ENCODE peak calls at places on chromosomes 6 and 20, in six cellular contexts. W is neuronal stem cell, B is endothelial cell of umbilical vein, J is GM23248, M is SK-N-SH, U is IMR-90. N is an unnamed sample.

GRCh38 chr6:148166339-148166949 is 176.2 kb upstream of the SASH1 start:
- DNase-seq in W (peak), B (peak), J (peak), M (peak), U (peak), N (peak)

GRCh38 chr20:62313460-62314338 is 10.9 kb downstream of the ADRM1 start:
- DNase-seq in W (no peak), B (no peak), J (no peak), M (no peak), U (no peak), N (no peak)

GRCh38 chr6:90870561-90870960 is 283.7 kb upstream of the MAP3K7 start:
- DNase-seq in W (no peak), B (no peak), J (no peak), M (no peak), U (no peak), N (no peak)

GRCh38 chr6:169986171-169986847 is 234.9 kb downstream of the ERMARD start:
- DNase-seq in W (no peak), B (no peak), J (no peak), M (no peak), U (no peak), N (no peak)

GRCh38 chr20:63132131-63132714 is 83.7 kb downstream of the YTHDF1 start:
- DNase-seq in W (no peak), B (no peak), J (no peak), M (no peak), U (no peak), N (no peak)

GRCh38 chr6:159760602-159761057 is 1.2 kb upstream of the ACAT2 start:
- DNase-seq in W (peak), B (peak), J (peak), M (no peak), U (peak), N (peak)

GRCh38 chr6:43624786-43625288 is 4.2 kb downstream of the GTPBP2 start:
- DNase-seq in W (no peak), B (no peak), J (no peak), M (no peak), U (no peak), N (no peak)

GRCh38 chr20:31781945-31782344 is 37.2 kb upstream of the MYLK2 start:
- DNase-seq in W (no peak), B (no peak), J (no peak), M (no peak), U (peak), N (no peak)

GRCh38 chr6:43916924-43917877 is 147.2 kb downstream of the VEGFA start:
- DNase-seq in W (no peak), B (no peak), J (peak), M (no peak), U (peak), N (no peak)

GRCh38 chr6:43746613-43747101 is 23.4 kb upstream of the VEGFA start:
- DNase-seq in W (no peak), B (no peak), J (no peak), M (peak), U (no peak), N (no peak)

GRCh38 chr6:159074120-159074684 is 29.4 kb upstream of the TAGAP start:
- DNase-seq in W (peak), B (peak), J (peak), M (peak), U (peak), N (peak)

GRCh38 chr6:129874837-129875236 is 13.7 kb upstream of the TMEM244 start:
- DNase-seq in W (no peak), B (no peak), J (no peak), M (no peak), U (no peak), N (no peak)

GRCh38 chr20:58494923-58495622 is 20.1 kb downstream of the APCDD1L start:
- DNase-seq in W (no peak), B (no peak), J (no peak), M (no peak), U (no peak), N (no peak)

GRCh38 chr20:23207826-23208555 is 121.9 kb upstream of the CD93 start:
- DNase-seq in W (no peak), B (peak), J (no peak), M (no peak), U (no peak), N (no peak)

GRCh38 chr6:10420546-10421507 is 6.0 kb upstream of the TFAP2A start:
- DNase-seq in W (no peak), B (no peak), J (no peak), M (no peak), U (no peak), N (peak)

GRCh38 chr6:71268710-71269437 is 19.7 kb upstream of the OGFRL1 start:
- DNase-seq in W (no peak), B (no peak), J (no peak), M (no peak), U (no peak), N (no peak)

GRCh38 chr6:108242721-108243120 is 18.1 kb downstream of the SNX3 start:
- DNase-seq in W (no peak), B (no peak), J (no peak), M (no peak), U (no peak), N (no peak)

GRCh38 chr6:157075549-157076426 is 247.5 kb downstream of the TMEM242 start:
- DNase-seq in W (no peak), B (no peak), J (peak), M (no peak), U (peak), N (no peak)

GRCh38 chr6:5645903-5646302 is 360.8 kb downstream of the NRN1 start:
- DNase-seq in W (no peak), B (no peak), J (no peak), M (no peak), U (no peak), N (no peak)

GRCh38 chr6:35038076-35038475 is 103.1 kb downstream of the TCP11 start:
- DNase-seq in W (no peak), B (no peak), J (peak), M (no peak), U (no peak), N (no peak)

GRCh38 chr6:28137458-28138020 is 4.1 kb upstream of the ZKSCAN8 start:
- DNase-seq in W (no peak), B (no peak), J (peak), M (no peak), U (peak), N (no peak)

GRCh38 chr6:132666118-132666517 is 7.1 kb upstream of the TAAR1 start:
- DNase-seq in W (no peak), B (no peak), J (no peak), M (no peak), U (no peak), N (no peak)

GRCh38 chr6:26269406-26270120 is 95.4 kb upstream of the BTN3A2 start:
- DNase-seq in W (no peak), B (no peak), J (no peak), M (no peak), U (no peak), N (no peak)

GRCh38 chr6:26268659-26269402 is 96.2 kb upstream of the BTN3A2 start:
- DNase-seq in W (peak), B (no peak), J (peak), M (no peak), U (peak), N (peak)

GRCh38 chr6:26271640-26272090 is 93.3 kb upstream of the BTN3A2 start:
- DNase-seq in W (no peak), B (no peak), J (no peak), M (no peak), U (no peak), N (no peak)

GRCh38 chr6:26270903-26271639 is 93.9 kb upstream of the BTN3A2 start:
- DNase-seq in W (peak), B (peak), J (peak), M (peak), U (peak), N (peak)

GRCh38 chr6:26270121-26270861 is 94.7 kb upstream of the BTN3A2 start:
- DNase-seq in W (no peak), B (no peak), J (no peak), M (no peak), U (no peak), N (peak)
- H3K27ac ChIP-seq in W (peak), B (peak), J (peak), M (peak), U (no peak), N (peak)

GRCh38 chr20:41290804-41291389 is 26.6 kb downstream of the ZHX3 start:
- DNase-seq in W (no peak), B (no peak), J (no peak), M (no peak), U (no peak), N (no peak)
- H3K9ac ChIP-seq in W (no peak), B (no peak), J (no peak), M (no peak), U (no peak), N (no peak)

GRCh38 chr6:106163446-106163965 is 77.4 kb downstream of the PRDM1 start:
- DNase-seq in W (no peak), B (no peak), J (peak), M (no peak), U (peak), N (peak)
- H2AFZ ChIP-seq in W (peak), B (no peak), J (peak), M (peak), U (peak), N (no peak)

GRCh38 chr6:19782588-19782987 is 54.6 kb upstream of the ID4 start:
- DNase-seq in W (no peak), B (no peak), J (no peak), M (no peak), U (no peak), N (no peak)
- H3K27ac ChIP-seq in W (no peak), B (no peak), J (no peak), M (no peak), U (no peak), N (no peak)

GRCh38 chr20:38063911-38064310 is 30.4 kb downstream of the RPRD1B start:
- DNase-seq in W (no peak), B (no peak), J (no peak), M (no peak), U (no peak), N (no peak)
- H3K9ac ChIP-seq in W (no peak), B (no peak), J (no peak), M (no peak), U (no peak), N (no peak)

N was measured in neural progenitor cell.